ENCODE peak calls at places on chromosomes 16 and 17, in six cellular contexts. F, G, L, Z, C and U are unnamed samples.

GRCh38 chr17:82346342-82347300 is 12.4 kb upstream of the TEX19 start:
- DNase-seq in F (no peak), G (no peak), L (no peak), Z (no peak), C (no peak), U (no peak)

GRCh38 chr16:84215531-84215930 is 24.3 kb downstream of the KCNG4 start:
- DNase-seq in F (no peak), G (no peak), L (no peak), Z (no peak), C (no peak), U (no peak)

GRCh38 chr17:27236710-27237315 is 57.1 kb upstream of the WSB1 start:
- DNase-seq in F (peak; percentile 88), G (peak; percentile 28), L (no peak), Z (peak; percentile 60), C (peak; percentile 79), U (peak; percentile 67)

GRCh38 chr16:48008011-48008410 is 147.8 kb downstream of the ABCC12 start:
- DNase-seq in F (no peak), G (no peak), L (no peak), Z (no peak), C (no peak), U (no peak)

GRCh38 chr16:55502801-55503366 is 6.0 kb upstream of the LPCAT2 start:
- DNase-seq in F (peak; percentile 96), G (peak; percentile 95), L (peak; percentile 91), Z (peak; percentile 88), C (no peak), U (peak; percentile 94)

GRCh38 chr16:57384248-57385070 is 12.2 kb downstream of the CX3CL1 start:
- DNase-seq in F (no peak), G (no peak), L (no peak), Z (no peak), C (no peak), U (no peak)

GRCh38 chr17:52124561-52124960 is 34.0 kb downstream of the CA10 start:
- DNase-seq in F (no peak), G (no peak), L (no peak), Z (no peak), C (no peak), U (no peak)

GRCh38 chr17:31310877-31311276 is 3.0 kb downstream of the EVI2B start:
- DNase-seq in F (no peak), G (no peak), L (no peak), Z (no peak), C (no peak), U (no peak)

GRCh38 chr17:35448214-35448898 is at the start of gene SLFN13:
- DNase-seq in F (peak; percentile 31), G (no peak), L (no peak), Z (peak; percentile 87), C (peak; percentile 74), U (peak; percentile 93)

DNA sequence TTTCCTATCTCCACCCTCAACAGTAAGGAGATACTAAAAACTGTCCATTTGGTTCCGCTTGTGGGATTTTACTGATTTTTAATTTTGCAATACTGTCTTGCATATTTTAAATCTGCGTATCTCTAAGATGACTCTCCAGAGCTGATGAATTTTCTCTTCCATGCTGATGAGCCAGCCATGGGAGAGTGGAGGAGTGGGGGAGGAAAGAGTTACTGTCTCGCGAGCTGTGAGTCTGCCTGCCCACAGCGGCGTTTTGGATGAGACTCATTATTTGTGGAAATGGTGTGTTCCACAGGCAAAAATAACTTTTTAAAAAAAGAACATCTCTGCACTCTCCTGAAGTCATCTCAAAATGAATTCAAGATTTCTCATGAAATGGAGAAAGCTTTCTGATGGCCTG is 34.6 kb upstream of the MYOCD start:
- DNase-seq in F (no peak), G (no peak), L (no peak), Z (no peak), C (no peak), U (no peak)
- H3K27ac ChIP-seq in F (no peak overlapping the region), G (no peak overlapping the region), L (peak overlapping the region; percentile 57), Z (no peak overlapping the region), C (peak overlapping the region; percentile 88), U (no peak overlapping the region)

GRCh38 chr16:73056911-73057310 is 9.0 kb upstream of the ZFHX3 start:
- DNase-seq in F (no peak), G (no peak), L (no peak), Z (no peak), C (no peak), U (no peak)
- H3K27ac ChIP-seq in F (peak overlapping the region; percentile 97), G (peak overlapping the region; percentile 67), L (peak overlapping the region; percentile 96), Z (peak overlapping the region; percentile 98), C (peak overlapping the region; percentile 99), U (no peak overlapping the region)

GRCh38 chr17:79146562-79146961 is 71.9 kb downstream of the ENGASE start:
- DNase-seq in F (no peak), G (no peak), L (no peak), Z (no peak), C (no peak), U (no peak)
- H3K27ac ChIP-seq in F (no peak overlapping the region), G (no peak overlapping the region), L (no peak overlapping the region), Z (no peak overlapping the region), C (no peak overlapping the region), U (no peak overlapping the region)

DNA sequence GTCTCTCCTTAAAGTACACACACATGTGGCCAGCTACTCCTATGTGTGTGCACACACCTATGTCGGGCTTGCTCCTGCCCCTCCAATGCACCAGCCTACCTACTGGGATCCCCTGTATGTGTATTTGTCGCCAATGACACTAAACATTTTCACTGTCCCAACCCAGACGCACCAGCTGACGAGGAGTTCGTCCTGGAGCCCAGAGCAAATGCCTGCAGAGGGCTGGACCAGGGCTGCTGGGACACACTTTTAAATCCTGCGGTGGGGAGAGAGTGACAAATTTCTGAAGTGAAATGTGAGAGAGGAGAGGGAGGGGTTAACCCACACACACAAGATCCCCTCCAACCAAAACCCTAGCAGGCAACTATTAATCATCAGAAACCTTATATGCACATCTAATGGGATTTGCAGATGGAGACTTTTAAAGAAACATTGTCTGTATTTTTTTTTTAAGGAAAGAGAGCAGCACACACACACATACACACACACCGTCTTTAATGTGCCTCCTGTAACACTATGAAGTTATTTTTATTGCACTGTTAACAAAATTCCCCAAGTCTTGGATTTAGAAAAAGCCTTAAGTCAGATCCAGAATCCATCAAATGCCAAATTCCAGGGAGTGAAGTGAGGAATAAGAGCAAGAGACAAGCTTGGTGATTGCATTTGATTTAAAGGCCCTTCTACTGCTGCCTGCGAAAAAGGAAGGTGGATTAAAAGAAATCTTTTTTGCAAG is at the start of gene MEOX1:
- DNase-seq in F (no peak), G (no peak), L (no peak), Z (peak; percentile 51), C (no peak), U (no peak)
- H3K27ac ChIP-seq in F (peak within 1 kb of the TSS; percentile 64), G (no peak within 1 kb of the TSS), L (no peak within 1 kb of the TSS), Z (peak within 1 kb of the TSS; percentile 72), C (no peak within 1 kb of the TSS), U (peak within 1 kb of the TSS; percentile 83)

DNA sequence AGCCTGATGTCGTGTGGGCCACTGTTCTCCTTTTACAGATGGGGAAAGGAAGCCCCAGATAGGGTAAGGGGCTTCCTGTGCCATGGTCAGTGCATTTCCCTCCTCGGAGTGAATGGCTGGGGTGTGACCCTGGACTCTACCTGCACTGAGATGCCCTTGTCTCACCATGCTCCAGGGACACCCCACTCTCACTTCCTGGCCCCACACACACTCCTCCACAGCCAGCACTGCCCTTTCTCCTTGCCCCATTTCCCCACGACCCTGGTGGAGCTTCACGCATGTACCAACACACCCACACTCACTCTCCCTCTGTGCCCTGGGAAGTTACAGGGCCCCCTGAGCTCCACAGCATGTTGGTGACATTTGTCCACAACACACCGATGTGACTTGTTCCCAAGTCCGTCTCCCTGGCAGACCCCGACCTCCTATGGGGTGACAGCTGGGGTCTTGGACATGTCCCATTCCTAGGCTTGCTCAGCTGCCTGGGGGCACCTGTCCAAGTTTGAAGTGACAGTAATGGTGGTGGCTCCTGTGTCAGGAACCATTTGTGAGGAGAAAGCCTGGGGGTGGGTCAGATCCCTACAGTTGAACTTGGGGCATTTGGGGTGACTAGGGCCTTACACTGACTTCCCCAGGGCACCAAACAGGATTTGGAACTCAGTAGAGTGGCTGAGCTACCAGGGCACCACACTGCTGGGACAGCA is 47.4 kb downstream of the PECAM1 start:
- DNase-seq in F (no peak), G (no peak), L (no peak), Z (peak; percentile 23), C (no peak), U (no peak)
- H3K27ac ChIP-seq in F (peak overlapping the region; percentile 75), G (no peak overlapping the region), L (no peak overlapping the region), Z (peak overlapping the region; percentile 95), C (peak overlapping the region; percentile 59), U (peak overlapping the region; percentile 46)

DNA sequence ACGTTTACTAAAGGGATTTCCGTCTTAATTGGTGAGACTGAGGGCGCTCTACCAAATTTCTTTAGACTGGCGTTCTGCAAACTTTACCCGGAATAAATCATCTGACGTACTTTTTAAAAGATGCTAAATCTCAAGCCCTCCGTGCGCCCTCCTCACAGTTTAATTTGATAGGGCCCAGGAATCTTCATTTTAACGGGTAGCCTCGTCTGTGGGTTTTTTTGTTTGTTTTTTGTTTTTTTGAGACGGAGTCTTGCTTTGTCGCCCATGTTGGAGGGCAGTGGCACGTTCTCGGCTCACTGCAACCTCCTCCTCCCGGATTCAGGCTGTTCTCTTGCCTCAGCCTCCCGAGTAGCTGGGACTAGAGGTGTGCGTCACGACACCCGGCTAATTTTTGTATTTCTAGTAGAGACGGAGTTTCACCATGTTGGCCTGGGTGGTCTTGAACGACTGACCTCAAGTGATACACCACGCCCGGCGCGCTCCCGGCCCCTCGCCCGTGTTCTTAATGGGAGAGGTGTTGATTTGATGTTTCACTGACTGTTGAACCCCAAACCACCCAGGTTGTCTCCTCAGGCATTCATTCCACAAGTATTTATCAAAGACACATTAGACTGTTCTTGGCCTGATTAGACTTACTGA is 1.3 kb downstream of the CENPN start:
- DNase-seq in F (no peak), G (peak; percentile 48), L (no peak), Z (no peak), C (no peak), U (no peak)
- H3K27ac ChIP-seq in F (peak overlapping the region; percentile 98), G (peak overlapping the region; percentile 100), L (peak overlapping the region; percentile 99), Z (peak overlapping the region; percentile 99), C (peak overlapping the region; percentile 95), U (peak overlapping the region; percentile 79)

GRCh38 chr17:58508341-58509067 is 5.9 kb downstream of the MTMR4 start:
- DNase-seq in F (no peak), G (no peak), L (no peak), Z (no peak), C (no peak), U (no peak)

GRCh38 chr17:58506354-58507080 is 7.9 kb downstream of the MTMR4 start:
- DNase-seq in F (no peak), G (no peak), L (no peak), Z (no peak), C (no peak), U (no peak)

GRCh38 chr17:58513391-58513912 is 986 bp downstream of the MTMR4 start:
- DNase-seq in F (no peak), G (peak; percentile 72), L (peak; percentile 56), Z (no peak), C (no peak), U (no peak)

GRCh38 chr17:58507123-58507634 is 7.3 kb downstream of the MTMR4 start:
- DNase-seq in F (no peak), G (no peak), L (no peak), Z (peak; percentile 67), C (no peak), U (no peak)

GRCh38 chr17:58510075-58510474 is 4.4 kb downstream of the MTMR4 start:
- DNase-seq in F (no peak), G (no peak), L (no peak), Z (no peak), C (no peak), U (no peak)
- H3K27ac ChIP-seq in F (no peak overlapping the region), G (no peak overlapping the region), L (no peak overlapping the region), Z (no peak overlapping the region), C (no peak overlapping the region), U (no peak overlapping the region)

GRCh38 chr16:68282064-68282452 is 17.7 kb downstream of the SLC7A6 start:
- DNase-seq in F (no peak), G (no peak), L (no peak), Z (no peak), C (no peak), U (no peak)
- H3K27ac ChIP-seq in F (peak overlapping the region; percentile 71), G (no peak overlapping the region), L (no peak overlapping the region), Z (peak overlapping the region; percentile 95), C (no peak overlapping the region), U (no peak overlapping the region)